ENCODE peak calls at places on chromosomes 12 and 14, in five cellular contexts. T is heart left ventricle, Z is heart right ventricle, P is adrenal gland, A is gastrocnemius medialis. E is an unnamed sample.

GRCh38 chr12:27537855-27538675 is 14.1 kb downstream of the PPFIBP1 start:
- DNase-seq in Z (no peak), T (no peak), A (no peak), P (no peak), E (no peak)

GRCh38 chr12:132881853-132882252 is 5.6 kb downstream of the CHFR start:
- DNase-seq in A (no peak), Z (no peak), P (no peak), T (no peak), E (no peak)

GRCh38 chr14:59600211-59600945 is 23.8 kb upstream of the CCDC175 start:
- DNase-seq in A (no peak), T (no peak), P (no peak), Z (no peak), E (no peak)

GRCh38 chr12:117134059-117134458 is 34.8 kb upstream of the TESC start:
- DNase-seq in Z (no peak), T (no peak), A (no peak), P (no peak), E (no peak)

GRCh38 chr14:101196795-101197590 is 293.5 kb upstream of the RTL1 start:
- DNase-seq in T (no peak), A (no peak), P (peak; percentile 7), Z (no peak), E (peak; percentile 40)

GRCh38 chr14:56173360-56173922 is 55.2 kb downstream of the PELI2 start:
- DNase-seq in P (no peak), Z (no peak), A (no peak), T (no peak), E (no peak)

GRCh38 chr12:53810950-53811349 is 59.2 kb upstream of the CISTR start:
- DNase-seq in A (no peak), Z (no peak), T (no peak), P (no peak), E (no peak)

GRCh38 chr12:32533971-32534590 is 134.7 kb downstream of the FGD4 start:
- DNase-seq in P (peak; percentile 67), Z (no peak), A (peak; percentile 85), T (peak; percentile 60), E (peak; percentile 60)

GRCh38 chr12:116152268-116152667 is 125.2 kb downstream of the MED13L start:
- DNase-seq in P (no peak), A (no peak), Z (no peak), T (no peak), E (no peak)

DNA sequence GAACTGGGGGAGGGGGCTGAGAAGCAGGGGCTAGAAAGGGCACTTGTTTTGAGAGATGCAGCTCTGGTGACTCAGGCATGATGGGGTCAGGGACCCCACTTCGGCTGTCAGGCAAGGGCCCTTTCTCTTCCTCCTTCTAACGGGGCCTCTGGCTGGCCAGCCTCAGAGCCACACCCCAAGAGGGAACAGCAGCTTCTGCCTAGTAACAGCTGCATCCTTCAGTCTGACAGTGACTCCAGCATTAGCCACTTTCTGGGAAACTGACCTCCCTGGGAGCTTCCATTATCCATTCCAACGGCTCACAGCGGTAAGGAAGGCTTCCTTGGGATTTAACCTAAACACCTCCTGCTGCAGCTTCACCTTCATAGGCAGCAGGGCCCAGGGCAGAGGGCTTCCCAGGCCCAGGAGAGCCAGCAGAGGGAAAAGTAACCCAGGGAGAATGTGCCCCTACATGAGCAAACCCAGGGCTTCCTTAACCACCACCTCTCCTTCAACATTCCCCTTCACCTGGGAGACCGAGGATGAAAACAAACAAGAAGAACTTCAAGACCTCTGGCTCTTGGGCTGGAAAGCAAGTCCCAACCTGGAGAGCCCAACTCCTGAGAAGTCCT is 2.7 kb downstream of the NCKAP5L start:
- DNase-seq in P (peak; percentile 75), T (peak; percentile 71), Z (no peak), A (no peak), E (peak; percentile 58)
- H3K4me3 ChIP-seq in P (no peak overlapping the region), T (peak overlapping the region; percentile 35), Z (no peak overlapping the region), A (peak overlapping the region; percentile 19), E (peak overlapping the region; percentile 91)

DNA sequence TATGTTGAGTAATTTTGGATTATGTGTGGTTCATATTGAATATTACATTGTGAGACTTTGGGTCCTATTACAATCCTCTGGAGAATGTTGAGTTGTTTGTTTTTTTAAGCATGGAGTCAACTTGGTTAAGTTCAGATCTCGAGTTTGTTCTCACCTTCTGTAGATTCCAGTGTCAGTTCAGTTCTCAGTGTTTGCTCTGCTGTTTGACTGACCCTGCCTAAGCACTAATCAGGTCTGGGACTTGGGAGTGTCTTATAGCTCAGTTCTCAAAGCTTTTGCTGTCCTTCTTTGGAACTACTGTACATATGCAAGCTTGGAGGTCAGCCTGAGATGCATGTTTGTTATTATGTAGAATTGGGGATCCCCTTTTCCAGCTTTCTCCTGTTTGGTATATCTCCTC is 63.1 kb downstream of the DIP2B start:
- DNase-seq in T (no peak), P (no peak), Z (no peak), A (no peak), E (no peak)
- H3K4me1 ChIP-seq in T (peaks cover 40% of the 10 kb centered on the region), P (peaks cover 75% of the 10 kb centered on the region), Z (peaks cover 5% of the 10 kb centered on the region), A (peaks cover 24% of the 10 kb centered on the region), E (peaks cover 36% of the 10 kb centered on the region)

GRCh38 chr12:104488383-104488782 is 31.6 kb downstream of the CHST11 start:
- DNase-seq in Z (no peak), T (no peak), A (no peak), P (no peak), E (no peak)

GRCh38 chr12:104482748-104483147 is 26.0 kb downstream of the CHST11 start:
- DNase-seq in P (peak; percentile 44), T (no peak), Z (no peak), A (no peak), E (no peak)

GRCh38 chr12:104486943-104487819 is 30.4 kb downstream of the CHST11 start:
- DNase-seq in A (no peak), P (no peak), Z (no peak), T (no peak), E (no peak)

GRCh38 chr12:104486416-104486815 is 29.7 kb downstream of the CHST11 start:
- DNase-seq in P (no peak), T (no peak), Z (no peak), A (no peak), E (no peak)

DNA sequence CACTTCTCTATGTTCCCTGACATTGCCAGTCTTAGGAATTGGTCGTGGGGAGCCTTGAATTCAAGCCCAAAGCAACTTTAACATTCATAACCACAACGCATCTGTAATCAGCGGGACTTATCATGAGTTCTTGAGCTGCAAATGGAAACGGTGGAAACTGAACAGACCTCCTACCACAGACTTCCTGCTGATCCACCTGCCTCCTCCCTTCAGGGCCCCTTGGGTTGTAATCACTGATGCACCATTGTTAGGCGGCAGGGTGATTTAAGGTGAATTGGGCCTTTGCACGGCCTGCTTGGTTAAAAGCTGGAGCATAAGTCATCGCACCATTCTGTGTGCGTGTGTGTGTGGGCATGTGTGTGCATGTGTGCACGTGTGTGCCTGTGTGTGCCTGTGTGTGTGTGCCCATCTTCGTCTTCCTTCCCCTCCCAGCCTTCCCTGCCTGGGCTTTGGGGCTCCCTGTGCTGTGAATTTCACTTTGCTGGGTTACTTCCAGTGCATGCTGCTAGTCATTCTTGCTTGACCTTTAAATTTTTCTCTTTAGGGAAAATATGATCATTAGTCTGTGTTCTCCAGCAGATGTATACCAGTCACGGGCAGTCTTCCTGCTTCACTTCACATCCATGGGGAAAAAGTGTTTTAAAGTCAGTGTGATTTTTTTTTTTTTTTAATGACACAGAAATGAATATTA is 29.0 kb downstream of the CHST11 start:
- DNase-seq in T (no peak), Z (no peak), P (no peak), A (no peak), E (no peak)
- H3K27ac ChIP-seq in T (no peak overlapping the region), Z (peak overlapping the region; percentile 36), P (no peak overlapping the region), A (no peak overlapping the region), E (no peak overlapping the region)

GRCh38 chr14:79325071-79325470 is 886.2 kb downstream of the DIO2 start:
- DNase-seq in P (no peak), A (no peak), Z (no peak), T (no peak), E (no peak)
- H3K4me3 ChIP-seq in P (no peak overlapping the region), A (no peak overlapping the region), Z (no peak overlapping the region), T (no peak overlapping the region), E (no peak overlapping the region)

GRCh38 chr12:98752726-98753125 is 107.6 kb downstream of the APAF1 start:
- DNase-seq in Z (no peak), A (no peak), P (no peak), T (no peak), E (no peak)

GRCh38 chr12:98754095-98754494 is 109.0 kb downstream of the APAF1 start:
- DNase-seq in Z (no peak), P (no peak), T (no peak), A (no peak), E (no peak)

GRCh38 chr12:98758331-98758730 is 113.2 kb downstream of the APAF1 start:
- DNase-seq in Z (peak; percentile 22), A (no peak), P (peak; percentile 43), T (peak; percentile 43), E (no peak)

GRCh38 chr12:98751580-98752115 is 106.6 kb downstream of the APAF1 start:
- DNase-seq in P (no peak), T (no peak), Z (no peak), A (no peak), E (no peak)

DNA sequence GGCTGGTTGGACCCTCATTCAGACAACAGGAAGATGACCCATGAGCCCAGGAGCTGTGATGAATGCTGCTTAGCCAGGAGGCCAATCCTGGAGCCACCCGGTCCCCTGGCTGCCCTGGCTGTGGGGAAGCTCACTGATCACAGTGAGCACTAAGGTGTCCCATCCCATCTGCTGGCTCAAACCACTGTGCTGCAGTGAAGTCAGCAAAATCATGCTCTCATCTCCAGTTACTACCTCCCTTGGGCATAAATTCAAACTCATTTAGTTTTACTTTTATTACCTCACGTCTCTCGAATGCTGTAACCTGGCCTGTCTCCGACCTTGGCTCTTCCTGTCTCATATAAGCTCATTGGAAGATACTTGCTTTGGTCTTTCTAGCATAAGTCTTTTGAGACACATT is 112.4 kb downstream of the APAF1 start:
- DNase-seq in Z (no peak), A (no peak), T (no peak), P (no peak), E (no peak)
- H3K4me1 ChIP-seq in Z (no peaks in the 10 kb centered on the region), A (no peaks in the 10 kb centered on the region), T (no peaks in the 10 kb centered on the region), P (no peaks in the 10 kb centered on the region), E (peaks cover 14% of the 10 kb centered on the region)

GRCh38 chr14:71686677-71687076 is 245.6 kb upstream of the RGS6 start:
- DNase-seq in T (no peak), A (no peak), P (peak; percentile 54), Z (no peak), E (peak; percentile 26)
- H3K27ac ChIP-seq in T (no peak overlapping the region), A (no peak overlapping the region), P (peak overlapping the region; percentile 24), Z (no peak overlapping the region), E (no peak overlapping the region)

DNA sequence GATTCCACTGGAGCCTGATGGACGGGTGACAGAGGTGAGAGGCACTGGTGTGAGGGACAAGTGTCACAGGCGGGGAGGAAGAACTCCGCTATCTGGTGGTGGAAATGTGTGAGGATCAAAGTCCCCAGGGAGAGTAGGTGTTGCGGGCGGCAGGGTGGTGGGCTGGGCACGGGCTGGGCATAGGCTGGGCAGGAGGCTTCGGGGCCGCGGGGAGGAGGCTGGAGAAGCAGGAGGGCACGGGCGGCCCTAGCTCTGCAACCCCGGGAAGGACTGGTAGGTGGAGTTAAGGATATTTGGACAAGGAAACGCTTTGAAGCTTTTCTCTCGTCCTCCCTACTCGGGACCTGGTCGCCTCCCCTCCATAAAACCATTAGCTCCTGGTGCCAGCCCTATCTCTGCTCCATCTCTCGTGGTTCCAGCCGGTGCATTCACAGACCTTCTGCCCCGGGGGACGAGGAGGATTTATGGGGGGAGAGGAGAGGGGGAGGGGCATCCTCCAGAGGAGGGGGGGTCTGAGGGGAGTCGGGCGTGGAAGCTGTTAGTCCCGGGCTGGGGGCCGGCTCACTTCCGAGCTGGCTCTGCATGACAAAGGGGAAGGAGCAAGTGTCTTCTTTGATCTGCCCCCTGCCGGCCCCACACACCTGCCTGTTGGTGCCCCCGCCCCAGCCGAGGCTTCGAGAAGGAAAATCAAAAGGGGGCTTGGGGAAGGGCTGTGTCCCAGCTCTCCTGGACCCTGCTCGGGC is 478 bp downstream of the WNT5B start:
- DNase-seq in A (no peak), Z (no peak), T (no peak), P (no peak), E (no peak)
- H3K4me3 ChIP-seq in A (peak overlapping the region; percentile 55), Z (peak overlapping the region; percentile 49), T (peak overlapping the region; percentile 59), P (no peak overlapping the region), E (peak overlapping the region; percentile 61)